ENCODE peak calls at places on chromosomes 1 and 21, in five cellular contexts. G is adrenal gland; O is ovary; F is CD4-positive, alpha-beta T cell; Z is psoas muscle. M is an unnamed sample.

GRCh38 chr1:22249928-22250680 is 107.2 kb upstream of the WNT4 start:
- DNase-seq in G (no peak), O (no peak), F (no peak), Z (no peak), M (no peak)

GRCh38 chr1:54965624-54966340 is 14.6 kb upstream of the TMEM61 start:
- DNase-seq in G (peak), O (no peak), F (no peak), Z (peak), M (no peak)

GRCh38 chr21:36860736-36861594 is 105.5 kb downstream of the HLCS start:
- DNase-seq in G (no peak), O (no peak), F (no peak), Z (no peak), M (no peak)

GRCh38 chr1:87888456-87888855 is 559.8 kb downstream of the LMO4 start:
- DNase-seq in G (no peak), O (no peak), F (no peak), Z (no peak), M (no peak)

GRCh38 chr1:185438936-185439335 is 121.9 kb upstream of the IVNS1ABP start:
- DNase-seq in G (no peak), O (no peak), F (no peak), Z (no peak), M (no peak)

GRCh38 chr1:27599605-27600499 is 4.1 kb downstream of the AHDC1 start:
- DNase-seq in G (no peak), O (peak), F (no peak), Z (no peak), M (no peak)

GRCh38 chr1:53091841-53092645 is 30.0 kb downstream of the PODN start:
- DNase-seq in G (peak), O (no peak), F (no peak), Z (no peak), M (no peak)

GRCh38 chr1:231019711-231020110 is 20.3 kb downstream of the FAM89A start:
- DNase-seq in G (no peak), O (no peak), F (no peak), Z (no peak), M (no peak)

GRCh38 chr1:200351826-200352549 is 57.8 kb downstream of the ZNF281 start:
- DNase-seq in G (no peak), O (no peak), F (no peak), Z (no peak), M (no peak)

GRCh38 chr1:175521265-175522040 is 221.9 kb downstream of the TNR start:
- DNase-seq in G (no peak), O (no peak), F (no peak), Z (no peak), M (no peak)

GRCh38 chr1:58732087-58732486 is 32.2 kb upstream of the MYSM1 start:
- DNase-seq in G (no peak), O (no peak), F (no peak), Z (no peak), M (no peak)

GRCh38 chr1:213985181-213986019 is 2.4 kb upstream of the PROX1 start:
- DNase-seq in G (no peak), O (no peak), F (no peak), Z (no peak), M (no peak)

GRCh38 chr1:89607888-89608626 is 24.9 kb upstream of the LRRC8C start:
- DNase-seq in G (peak), O (no peak), F (peak), Z (no peak), M (no peak)

GRCh38 chr1:53372501-53372951 is 44.7 kb upstream of the LRP8 start:
- DNase-seq in G (peak), O (no peak), F (no peak), Z (no peak), M (no peak)

GRCh38 chr1:3790501-3790923 is 5.8 kb downstream of the LRRC47 start:
- DNase-seq in G (no peak), O (no peak), F (no peak), Z (no peak), M (no peak)

GRCh38 chr1:116733466-116734108 is 20.6 kb upstream of the CD2 start:
- DNase-seq in G (no peak), O (no peak), F (no peak), Z (no peak), M (no peak)

GRCh38 chr1:27455166-27455811 is 34.7 kb downstream of the WASF2 start:
- DNase-seq in G (no peak), O (no peak), F (peak), Z (no peak), M (no peak)

GRCh38 chr21:46377789-46378188 is 53.8 kb downstream of the PCNT start:
- DNase-seq in G (no peak), O (no peak), F (no peak), Z (no peak), M (no peak)

GRCh38 chr1:167630568-167631385 is 745 bp downstream of the RCSD1 start:
- DNase-seq in G (no peak), O (no peak), F (no peak), Z (no peak), M (no peak)

GRCh38 chr21:44916965-44917364 is 3.7 kb downstream of the ITGB2 start:
- DNase-seq in G (no peak), O (no peak), F (no peak), Z (no peak), M (no peak)

GRCh38 chr21:45382698-45383000 is 22.3 kb upstream of the COL18A1 start:
- DNase-seq in G (no peak), O (peak), F (no peak), Z (peak), M (no peak)

GRCh38 chr1:205312866-205313680 is 8.5 kb downstream of the NUAK2 start:
- DNase-seq in G (no peak), O (no peak), F (no peak), Z (no peak), M (no peak)

GRCh38 chr1:215878128-215878527 is 311.0 kb downstream of the KCTD3 start:
- DNase-seq in G (no peak), O (no peak), F (no peak), Z (no peak), M (no peak)

GRCh38 chr1:14578156-14578555 is 20.3 kb upstream of the KAZN start:
- DNase-seq in G (no peak), O (no peak), F (no peak), Z (no peak), M (no peak)

GRCh38 chr1:211326528-211327340 is at the start of gene TRAF5:
- DNase-seq in G (peak), O (peak), F (no peak), Z (peak), M (peak)

GRCh38 chr1:106753069-106753468 is 303.4 kb upstream of the PRMT6 start:
- DNase-seq in G (no peak), O (no peak), F (no peak), Z (no peak), M (no peak)

GRCh38 chr1:111045033-111045722 is 81.5 kb upstream of the LRIF1 start:
- DNase-seq in G (no peak), O (no peak), F (no peak), Z (no peak), M (no peak)

GRCh38 chr1:234617135-234617985 is 7.4 kb upstream of the IRF2BP2 start:
- DNase-seq in G (no peak), O (no peak), F (no peak), Z (no peak), M (no peak)
- TF ChIP-seq CTCF in G (no peak), O (no peak), F (no peak), Z (no peak), M (peak)

GRCh38 chr1:32414186-32414886 is 20.1 kb upstream of the BSDC1 start:
- DNase-seq in G (no peak), O (no peak), F (no peak), Z (no peak), M (no peak)
- TF ChIP-seq CTCF in G (no peak), O (peak), F (peak), Z (no peak), M (no peak)

DNA sequence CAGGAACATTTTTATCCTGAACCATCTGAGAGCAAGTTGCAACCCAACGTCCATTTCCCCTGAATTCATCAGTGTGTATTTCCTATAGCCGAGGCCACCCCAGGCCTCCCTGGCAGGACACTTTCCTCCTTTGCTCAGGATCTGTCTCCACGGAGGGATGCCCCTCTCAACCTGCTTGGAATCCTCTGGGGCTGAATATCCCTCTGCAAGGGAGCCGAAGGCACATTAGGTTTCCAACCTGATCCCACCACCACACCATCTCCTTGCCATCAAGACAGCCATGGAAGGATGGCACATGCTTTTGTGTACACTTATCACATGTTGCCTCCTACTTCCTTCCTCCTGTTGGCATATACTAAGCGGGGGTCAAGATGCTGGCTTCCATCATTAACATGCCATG is 74.8 kb upstream of the EDN2 start:
- DNase-seq in G (peak), O (no peak), F (no peak), Z (no peak), M (no peak)
- TF ChIP-seq CTCF in G (no peak), O (no peak), F (no peak), Z (no peak), M (no peak)

GRCh38 chr21:25752389-25752788 is 17.6 kb downstream of the GABPA start:
- DNase-seq in G (no peak), O (no peak), F (no peak), Z (no peak), M (no peak)

GRCh38 chr21:25759573-25759972 is 24.8 kb downstream of the GABPA start:
- DNase-seq in G (no peak), O (no peak), F (no peak), Z (no peak), M (no peak)

GRCh38 chr21:25760061-25760460 is 25.3 kb downstream of the GABPA start:
- DNase-seq in G (no peak), O (no peak), F (no peak), Z (no peak), M (no peak)

DNA sequence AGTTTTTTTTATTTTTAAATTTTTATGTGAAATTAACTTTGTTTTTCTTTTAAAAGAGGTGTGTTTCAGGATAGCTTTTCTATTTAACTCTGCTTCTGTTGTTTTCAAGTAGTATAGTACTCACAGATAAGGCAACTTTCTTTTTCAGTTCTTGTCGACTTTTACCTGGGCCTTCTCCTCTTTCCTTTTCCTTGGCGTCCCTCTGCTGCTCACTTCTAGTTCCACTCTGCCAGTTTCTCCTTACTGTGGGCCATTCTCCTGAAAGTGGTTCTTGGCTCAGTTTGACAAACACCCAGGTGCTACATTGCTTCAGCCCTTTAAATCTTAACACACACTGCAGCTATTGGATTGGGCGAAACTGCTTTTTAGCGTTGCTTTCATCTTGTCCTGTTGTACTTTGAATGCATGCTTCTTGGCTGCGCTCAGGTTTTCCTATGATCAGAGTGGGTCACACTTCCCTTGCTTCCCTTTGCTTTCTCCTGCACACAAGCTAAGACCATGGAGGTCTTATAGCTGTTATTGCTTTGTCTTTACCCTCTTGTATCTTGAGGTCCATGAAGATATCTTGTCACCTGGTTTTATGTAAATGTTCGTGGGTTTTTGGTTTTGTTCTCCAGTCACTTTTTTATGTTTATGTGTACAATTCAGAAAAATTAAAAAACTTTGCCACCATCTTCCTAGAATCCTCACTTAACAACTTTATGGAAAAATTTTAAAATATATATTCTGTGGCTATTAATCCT is 21.6 kb downstream of the GABPA start:
- DNase-seq in G (no peak), O (no peak), F (no peak), Z (no peak), M (no peak)
- TF ChIP-seq CTCF in G (no peak), O (no peak), F (no peak), Z (no peak), M (no peak)

GRCh38 chr1:950881-951280 is 8.2 kb downstream of the NOC2L start:
- DNase-seq in G (no peak), O (no peak), F (no peak), Z (no peak), M (no peak)

GRCh38 chr1:952201-952600 is 6.9 kb downstream of the NOC2L start:
- DNase-seq in G (no peak), O (no peak), F (no peak), Z (no peak), M (no peak)

GRCh38 chr1:952603-953002 is 6.5 kb downstream of the NOC2L start:
- DNase-seq in G (no peak), O (no peak), F (no peak), Z (no peak), M (no peak)

GRCh38 chr1:950268-950667 is 8.8 kb downstream of the NOC2L start:
- DNase-seq in G (no peak), O (no peak), F (no peak), Z (no peak), M (no peak)

GRCh38 chr1:951364-951763 is 7.7 kb downstream of the NOC2L start:
- DNase-seq in G (no peak), O (no peak), F (no peak), Z (no peak), M (no peak)
- TF ChIP-seq CTCF in G (peak), O (no peak), F (no peak), Z (peak), M (peak)

DNA sequence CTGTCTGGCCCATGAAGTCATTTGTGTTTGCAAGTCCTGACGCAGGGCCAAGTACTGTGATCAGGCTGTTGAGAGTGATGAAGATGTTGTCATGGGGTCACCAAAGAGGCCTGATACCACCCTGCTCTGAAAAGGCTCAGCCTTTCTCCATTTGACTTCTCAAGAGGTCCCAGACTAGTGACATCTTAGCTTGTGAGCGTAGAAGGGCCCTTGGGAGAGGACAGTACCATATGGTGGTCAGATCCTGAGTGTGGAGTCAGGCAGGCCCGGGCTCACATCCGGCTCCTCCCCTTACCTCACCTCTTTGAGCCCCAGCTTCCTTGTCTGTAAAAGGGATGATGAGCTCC is 29.6 kb downstream of the SERINC2 start:
- DNase-seq in G (no peak), O (no peak), F (no peak), Z (no peak), M (no peak)
- TF ChIP-seq CTCF in G (no peak), O (no peak), F (no peak), Z (no peak), M (no peak)

DNA sequence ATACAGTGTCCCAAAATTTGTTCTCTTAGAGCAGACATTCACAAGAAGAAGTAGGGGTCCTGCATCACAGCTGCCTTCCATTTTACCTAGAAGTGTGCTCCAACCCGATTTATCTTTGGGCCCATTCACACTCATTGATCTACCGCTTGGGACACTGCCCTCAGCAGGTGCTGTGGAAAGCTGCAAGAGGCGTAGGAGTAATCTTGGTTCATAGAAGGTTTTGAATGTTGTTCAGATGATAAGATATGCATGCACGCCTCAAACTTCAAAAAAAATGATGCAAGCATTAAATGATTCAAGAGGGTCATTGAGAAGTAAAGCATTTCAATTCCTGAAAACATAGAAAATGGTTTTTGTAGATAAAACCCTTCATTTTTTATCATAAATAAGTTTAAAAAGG is 18.6 kb upstream of the C1orf105 start:
- DNase-seq in G (no peak), O (no peak), F (no peak), Z (no peak), M (no peak)
- TF ChIP-seq CTCF in G (no peak), O (no peak), F (peak), Z (no peak), M (peak)

DNA sequence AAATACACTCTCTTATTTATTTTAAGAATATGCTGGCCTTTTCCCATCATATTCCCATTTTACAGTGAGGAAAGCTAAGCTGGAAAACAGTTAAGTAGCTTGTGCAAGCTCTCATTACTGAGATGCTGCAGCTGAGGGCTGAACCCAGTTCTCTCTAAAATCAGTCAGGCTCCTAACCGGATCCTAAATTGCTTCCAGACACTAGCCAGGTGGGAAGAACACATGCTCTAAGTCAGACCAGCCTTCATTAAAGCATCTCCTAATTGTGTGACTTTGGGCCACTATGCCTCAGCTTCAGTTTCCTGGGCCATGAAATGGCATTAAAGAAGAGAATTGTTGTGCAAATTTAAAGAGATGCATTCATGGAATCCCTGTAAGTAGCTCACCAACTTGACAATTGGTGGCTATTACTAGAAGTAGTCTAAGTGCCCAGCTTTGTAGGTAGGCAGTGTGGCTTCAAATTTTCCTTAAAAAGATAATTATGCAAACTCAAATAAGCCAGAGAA is 228.4 kb downstream of the DAB1 start:
- DNase-seq in G (no peak), O (no peak), F (no peak), Z (no peak), M (no peak)
- TF ChIP-seq CTCF in G (no peak), O (no peak), F (no peak), Z (no peak), M (no peak)

DNA sequence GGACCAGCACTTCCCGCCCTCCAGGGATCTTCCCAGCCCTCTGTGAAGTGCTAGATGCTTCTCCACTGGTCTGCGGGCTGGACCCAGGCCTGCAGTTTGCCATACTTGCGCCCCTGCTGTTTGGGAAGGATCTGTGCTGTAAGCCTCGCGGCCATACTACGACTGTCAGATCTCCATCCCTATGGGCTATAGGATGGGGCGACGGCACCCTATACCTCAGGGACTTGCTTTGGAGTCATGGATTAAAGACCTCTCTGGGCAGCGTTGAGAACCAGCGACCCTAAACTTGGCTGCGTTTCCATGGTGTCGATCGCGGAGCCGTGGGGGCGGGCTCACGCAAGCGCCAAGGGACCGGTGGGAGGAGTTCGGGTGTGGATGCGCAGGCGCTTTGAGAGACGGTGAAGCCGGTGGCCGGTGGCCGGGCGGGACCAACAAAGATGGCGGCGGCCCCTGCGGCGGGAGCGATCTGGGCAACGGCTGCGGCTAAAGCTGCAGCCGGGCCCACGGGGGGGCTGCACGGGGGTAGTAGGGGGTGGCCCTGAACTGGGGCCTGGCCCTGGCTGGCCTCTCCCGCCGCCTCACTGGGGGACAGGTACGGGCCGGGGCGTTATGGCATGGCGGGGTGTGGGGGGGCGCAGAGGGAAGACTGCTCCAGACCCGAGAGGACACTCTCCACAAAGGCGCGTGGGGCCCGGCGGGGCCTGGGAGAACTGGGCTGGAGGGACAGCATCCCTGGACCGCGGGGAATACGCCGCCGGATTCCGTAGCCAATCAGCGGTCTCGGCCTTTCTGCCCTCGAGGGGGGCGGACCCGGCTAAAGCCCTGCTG is at the start of gene USP21:
- DNase-seq in G (peak), O (peak), F (peak), Z (peak), M (peak)
- TF ChIP-seq CTCF in G (peak), O (no peak), F (no peak), Z (peak), M (peak)

GRCh38 chr1:2429780-2430591 is 17.6 kb upstream of the PEX10 start:
- DNase-seq in G (no peak), O (no peak), F (no peak), Z (no peak), M (no peak)
- TF ChIP-seq CTCF in G (peak), O (no peak), F (no peak), Z (no peak), M (peak)

M was measured in progenitor cell of endocrine pancreas.